ENCODE peak calls at places on chromosomes 5 and 9, in six cellular contexts. W is hypothalamus, Q is heart right ventricle, K is vagina, N is tibial artery, V is ecto neural progenitor cell. D is an unnamed sample.

GRCh38 chr5:55575815-55576583 is 41.2 kb upstream of the PLPP1 start:
- DNase-seq in W (no peak), Q (no peak), K (no peak), N (no peak), V (no peak), D (no peak)

GRCh38 chr5:174186096-174186495 is 140.6 kb downstream of the NSG2 start:
- DNase-seq in W (no peak), Q (no peak), K (no peak), N (no peak), V (no peak), D (no peak)

GRCh38 chr9:4086119-4087088 is 213.5 kb downstream of the GLIS3 start:
- DNase-seq in W (no peak), Q (peak), K (no peak), N (no peak), V (no peak), D (no peak)

GRCh38 chr5:16108418-16108817 is 71.2 kb downstream of the MARCHF11 start:
- DNase-seq in W (no peak), Q (no peak), K (no peak), N (no peak), V (no peak), D (no peak)

GRCh38 chr9:136806631-136807201 is 1.0 kb upstream of the RABL6 start:
- DNase-seq in W (no peak), Q (no peak), K (peak), N (no peak), V (no peak), D (no peak)

GRCh38 chr5:34439601-34440000 is 216.5 kb upstream of the RAI14 start:
- DNase-seq in W (no peak), Q (no peak), K (no peak), N (no peak), V (no peak), D (no peak)

GRCh38 chr5:142597546-142598337 is 88.1 kb downstream of the FGF1 start:
- DNase-seq in W (no peak), Q (no peak), K (no peak), N (no peak), V (no peak), D (no peak)

GRCh38 chr5:131640043-131640856 is 5.2 kb upstream of the RAPGEF6 start:
- DNase-seq in W (no peak), Q (no peak), K (no peak), N (no peak), V (no peak), D (no peak)

GRCh38 chr5:31133488-31133887 is 60.0 kb upstream of the CDH6 start:
- DNase-seq in W (no peak), Q (no peak), K (no peak), N (no peak), V (no peak), D (no peak)

GRCh38 chr5:171388816-171389168 is 1.1 kb downstream of the NPM1 start:
- DNase-seq in W (no peak), Q (no peak), K (no peak), N (no peak), V (peak), D (no peak)

GRCh38 chr9:126144617-126145456 is 181.8 kb upstream of the MVB12B start:
- DNase-seq in W (no peak), Q (no peak), K (peak), N (no peak), V (peak), D (no peak)

GRCh38 chr9:69579749-69580581 is 92.2 kb downstream of the APBA1 start:
- DNase-seq in W (no peak), Q (no peak), K (no peak), N (no peak), V (no peak), D (no peak)

GRCh38 chr5:178590141-178590923 is at the start of gene COL23A1:
- DNase-seq in W (no peak), Q (peak), K (no peak), N (peak), V (peak), D (peak)

GRCh38 chr9:4020038-4020746 is 279.7 kb downstream of the GLIS3 start:
- DNase-seq in W (no peak), Q (no peak), K (no peak), N (no peak), V (no peak), D (no peak)

GRCh38 chr9:135811796-135812195 is 95.5 kb downstream of the CAMSAP1 start:
- DNase-seq in W (no peak), Q (peak), K (no peak), N (no peak), V (no peak), D (no peak)

GRCh38 chr5:158155811-158156495 is 297.0 kb upstream of the CLINT1 start:
- DNase-seq in W (no peak), Q (no peak), K (no peak), N (no peak), V (no peak), D (no peak)

GRCh38 chr5:50667079-50667652 is 729 bp downstream of the PARP8 start:
- DNase-seq in W (peak), Q (peak), K (no peak), N (peak), V (peak), D (peak)

GRCh38 chr9:126619336-126619919 is 5.7 kb downstream of the LMX1B start:
- DNase-seq in W (no peak), Q (no peak), K (no peak), N (no peak), V (peak), D (no peak)

GRCh38 chr5:773517-774264 is 10.8 kb downstream of the ZDHHC11B start:
- DNase-seq in W (no peak), Q (no peak), K (peak), N (peak), V (peak), D (no peak)

GRCh38 chr9:18504707-18505106 is 30.8 kb downstream of the ADAMTSL1 start:
- DNase-seq in W (no peak), Q (no peak), K (no peak), N (no peak), V (peak), D (no peak)

GRCh38 chr5:138870611-138871010 is 4.5 kb downstream of the LRRTM2 start:
- DNase-seq in W (no peak), Q (no peak), K (no peak), N (no peak), V (no peak), D (no peak)

GRCh38 chr9:131999692-132000551 is 79.7 kb downstream of the MED27 start:
- DNase-seq in W (no peak), Q (no peak), K (no peak), N (no peak), V (no peak), D (no peak)

GRCh38 chr5:16736158-16736994 is 119.6 kb upstream of the RETREG1 start:
- DNase-seq in W (no peak), Q (peak), K (no peak), N (no peak), V (peak), D (peak)

GRCh38 chr5:54088081-54088480 is 222.3 kb downstream of the ARL15 start:
- DNase-seq in W (no peak), Q (no peak), K (no peak), N (no peak), V (no peak), D (no peak)

GRCh38 chr5:393846-394275 is 49.1 kb upstream of the EXOC3 start:
- DNase-seq in W (no peak), Q (no peak), K (no peak), N (peak), V (peak), D (no peak)

GRCh38 chr5:6634327-6634713 is 1.1 kb downstream of the SRD5A1 start:
- DNase-seq in W (no peak), Q (no peak), K (no peak), N (no peak), V (no peak), D (no peak)

GRCh38 chr5:54658014-54658413 is 140.5 kb downstream of the SNX18 start:
- DNase-seq in W (no peak), Q (peak), K (no peak), N (no peak), V (no peak), D (no peak)

D was measured in neural crest cell.